ENCODE peak calls at places on chromosomes 12 and 14, in seven cellular contexts. T, E, P, X, D, W and O are unnamed samples.
A peak's percentile ranks its signal among the peaks of the same experiment; 100 is the strongest.

GRCh38 chr12:98002887-98003493 is 512.4 kb upstream of the TMPO start:
- DNase-seq in T (no peak), E (peak; percentile 92), P (no peak), X (peak; percentile 56), D (no peak), W (no peak), O (peak; percentile 73)

GRCh38 chr12:52314511-52314910 is 6.7 kb downstream of the KRT83 start:
- DNase-seq in T (no peak), E (peak; percentile 56), P (no peak), X (no peak), D (no peak), W (no peak), O (no peak)

GRCh38 chr12:92735131-92735721 is 32.4 kb downstream of the PLEKHG7 start:
- DNase-seq in T (no peak), E (no peak), P (peak; percentile 60), X (no peak), D (no peak), W (peak; percentile 19), O (no peak)

GRCh38 chr14:73997944-73998451 is 21.1 kb downstream of the ENTPD5 start:
- DNase-seq in T (no peak), E (no peak), P (no peak), X (no peak), D (no peak), W (no peak), O (no peak)

GRCh38 chr12:123094349-123095073 is 56.4 kb downstream of the PITPNM2 start:
- DNase-seq in T (no peak), E (no peak), P (no peak), X (no peak), D (no peak), W (peak; percentile 68), O (no peak)

GRCh38 chr14:93161411-93161940 is 23.2 kb downstream of the MOAP1 start:
- DNase-seq in T (no peak), E (no peak), P (no peak), X (no peak), D (no peak), W (no peak), O (no peak)

GRCh38 chr12:114186241-114187002 is 219.5 kb downstream of the TBX5 start:
- DNase-seq in T (no peak), E (peak; percentile 84), P (no peak), X (no peak), D (no peak), W (no peak), O (no peak)

GRCh38 chr12:2693204-2693860 is 101.4 kb upstream of the FKBP4 start:
- DNase-seq in T (no peak), E (peak; percentile 78), P (peak; percentile 62), X (peak; percentile 7), D (no peak), W (no peak), O (peak; percentile 77)

GRCh38 chr14:99136047-99136400 is 136.0 kb downstream of the BCL11B start:
- DNase-seq in T (no peak), E (peak; percentile 5), P (peak; percentile 72), X (no peak), D (no peak), W (no peak), O (no peak)

GRCh38 chr14:89504602-89505320 is 87.7 kb upstream of the FOXN3 start:
- DNase-seq in T (peak; percentile 63), E (no peak), P (no peak), X (no peak), D (no peak), W (no peak), O (no peak)

GRCh38 chr14:69620211-69620611 is 8.8 kb downstream of the SUSD6 start:
- DNase-seq in T (no peak), E (no peak), P (no peak), X (no peak), D (no peak), W (no peak), O (no peak)

GRCh38 chr12:128818065-128819022 is 5.4 kb downstream of the SLC15A4 start:
- DNase-seq in T (no peak), E (no peak), P (no peak), X (peak; percentile 54), D (no peak), W (no peak), O (peak; percentile 52)

GRCh38 chr12:27967551-27968054 is 4.9 kb downstream of the PTHLH start:
- DNase-seq in T (no peak), E (no peak), P (no peak), X (no peak), D (no peak), W (no peak), O (no peak)
- H3K4me3 ChIP-seq in T (no peak overlapping the region), E (no peak overlapping the region), P (no peak overlapping the region), X (no peak overlapping the region), D (no peak overlapping the region), W (no peak overlapping the region), O (no peak overlapping the region)

DNA sequence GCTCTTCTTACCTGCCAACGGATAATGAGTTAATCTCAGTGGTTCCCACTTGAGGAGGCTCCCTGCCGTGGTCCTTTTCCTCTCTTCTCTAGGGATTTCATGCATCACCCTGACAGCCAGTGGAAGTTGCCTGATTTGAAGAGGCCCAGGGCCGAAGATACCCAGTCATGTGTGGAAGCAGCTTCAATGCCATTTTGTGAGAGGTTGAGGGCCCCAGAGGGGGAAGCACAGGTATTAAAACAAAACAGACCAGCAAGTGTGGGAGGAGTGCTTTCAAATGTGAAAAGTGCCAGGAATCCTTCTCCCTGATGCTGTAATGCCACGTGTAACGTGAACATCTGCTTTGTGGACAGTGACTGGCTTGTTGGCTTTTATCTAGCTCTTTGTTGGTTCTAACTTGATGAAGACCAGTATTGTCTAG is 1.5 kb downstream of the TCP11L2 start:
- DNase-seq in T (no peak), E (peak; percentile 63), P (no peak), X (no peak), D (no peak), W (peak; percentile 24), O (peak; percentile 55)
- H3K27ac ChIP-seq in T (peak overlapping the region; percentile 98), E (no peak overlapping the region), P (peak overlapping the region; percentile 97), X (no peak overlapping the region), D (peak overlapping the region; percentile 98), W (peak overlapping the region; percentile 91), O (peak overlapping the region; percentile 77)

DNA sequence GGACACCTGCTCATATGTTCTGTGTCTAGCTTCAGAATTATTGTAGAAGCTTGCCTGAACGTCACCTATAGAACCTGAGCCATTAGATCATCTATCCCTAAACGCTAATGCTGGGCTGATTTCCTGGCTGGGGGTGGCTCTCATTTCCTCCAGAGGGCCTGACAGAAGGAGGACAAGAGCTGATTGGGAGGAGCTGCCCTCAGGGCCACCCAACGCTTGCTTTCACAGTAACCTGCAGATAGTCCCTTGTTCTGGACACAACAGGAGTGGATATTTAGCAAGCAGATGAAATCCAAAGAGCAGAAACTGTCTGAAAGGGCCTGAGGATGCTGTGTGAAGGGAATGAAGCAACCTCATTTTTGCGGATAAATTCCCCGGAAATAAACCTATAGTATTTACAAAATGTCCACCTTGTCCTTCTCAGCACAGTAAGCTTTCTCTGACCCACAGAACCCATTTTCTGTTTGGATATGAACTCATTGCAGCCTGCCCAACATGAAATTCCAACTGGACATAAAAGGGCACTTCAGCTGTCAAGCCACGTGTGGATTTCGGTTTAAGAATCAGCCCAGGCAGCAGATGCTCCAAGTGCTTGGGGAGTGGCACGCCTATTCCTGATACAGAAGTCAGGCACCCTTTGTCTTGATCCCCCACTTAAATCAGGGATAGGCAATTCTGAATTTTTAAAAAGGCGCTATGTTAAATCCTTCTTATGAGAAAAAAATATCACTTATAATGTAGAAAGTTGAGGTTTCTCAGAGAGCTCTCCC is 32.8 kb upstream of the TUBA1C start:
- DNase-seq in T (no peak), E (peak; percentile 54), P (no peak), X (no peak), D (no peak), W (peak; percentile 32), O (no peak)
- H3K4me3 ChIP-seq in T (no peak overlapping the region), E (no peak overlapping the region), P (peak overlapping the region; percentile 59), X (no peak overlapping the region), D (no peak overlapping the region), W (no peak overlapping the region), O (no peak overlapping the region)

GRCh38 chr14:37253905-37254304 is 56.2 kb downstream of the MIPOL1 start:
- DNase-seq in T (no peak), E (no peak), P (no peak), X (no peak), D (no peak), W (no peak), O (no peak)

GRCh38 chr14:37252434-37252833 is 54.7 kb downstream of the MIPOL1 start:
- DNase-seq in T (no peak), E (no peak), P (no peak), X (no peak), D (no peak), W (no peak), O (no peak)

GRCh38 chr14:37251778-37252177 is 54.0 kb downstream of the MIPOL1 start:
- DNase-seq in T (no peak), E (no peak), P (no peak), X (no peak), D (no peak), W (no peak), O (peak; percentile 46)

GRCh38 chr14:37257651-37258050 is 59.9 kb downstream of the MIPOL1 start:
- DNase-seq in T (no peak), E (no peak), P (no peak), X (no peak), D (no peak), W (no peak), O (no peak)

DNA sequence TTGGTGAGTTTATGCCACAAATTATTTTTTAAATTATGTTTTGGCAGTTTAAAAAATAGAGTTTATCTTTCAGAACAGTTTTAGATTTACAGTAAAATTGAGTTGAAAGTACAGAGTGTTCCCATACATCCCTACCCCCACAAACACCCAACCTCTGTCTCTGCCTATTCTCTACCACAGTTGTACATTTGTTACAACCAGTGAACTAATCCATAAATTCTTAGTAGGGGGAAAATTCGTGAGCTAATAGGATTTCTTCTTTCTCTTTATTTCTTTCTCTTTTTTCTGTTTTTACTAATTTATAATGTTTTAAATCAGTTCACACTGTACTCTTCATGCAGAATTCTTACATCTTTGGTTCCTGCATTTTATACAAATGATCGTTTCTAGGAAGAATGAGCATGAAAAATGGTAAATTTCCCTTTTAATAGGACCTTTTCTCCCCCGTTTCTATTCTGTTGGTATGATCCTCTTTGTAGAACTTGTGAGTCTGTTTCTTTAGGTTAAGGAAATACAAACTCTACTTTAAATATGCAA is 56.7 kb downstream of the MIPOL1 start:
- DNase-seq in T (no peak), E (no peak), P (no peak), X (no peak), D (no peak), W (no peak), O (no peak)
- H3K27ac ChIP-seq in T (no peak overlapping the region), E (no peak overlapping the region), P (no peak overlapping the region), X (no peak overlapping the region), D (no peak overlapping the region), W (no peak overlapping the region), O (no peak overlapping the region)

DNA sequence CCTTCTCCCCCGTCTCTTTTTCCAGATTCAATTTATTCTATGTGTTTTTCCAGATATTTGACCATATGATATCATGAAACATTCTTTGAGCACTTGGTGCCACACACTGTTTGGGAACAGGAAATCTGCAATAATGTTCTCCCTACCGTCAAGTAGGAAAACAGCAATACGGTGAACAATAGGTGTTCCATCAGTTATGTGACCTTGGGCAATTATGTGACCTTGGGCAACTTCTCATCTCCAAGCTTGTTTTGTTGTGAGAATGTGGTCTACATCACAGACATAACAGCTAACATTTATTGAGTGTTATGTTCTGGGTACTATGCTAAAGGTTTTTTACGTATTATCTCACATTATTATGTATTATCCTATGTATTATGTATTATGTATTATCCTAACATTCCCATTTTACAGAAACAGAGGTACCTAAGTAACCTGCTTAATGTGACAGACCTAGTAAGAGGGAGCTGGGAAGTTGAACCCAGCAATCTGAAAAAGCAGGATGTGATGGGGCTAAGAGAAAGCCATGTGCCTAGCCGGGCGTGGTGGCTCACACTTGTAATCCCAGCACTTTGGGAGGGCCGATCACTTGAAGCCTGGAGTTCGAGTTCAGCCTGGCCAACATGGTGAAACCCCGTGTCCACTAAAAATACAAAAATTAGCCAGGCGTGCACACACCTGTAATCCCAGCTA is 1.2 kb upstream of the NEK9 start:
- DNase-seq in T (no peak), E (no peak), P (no peak), X (no peak), D (no peak), W (no peak), O (peak; percentile 63)
- H3K4me3 ChIP-seq in T (peak overlapping the region; percentile 94), E (peak overlapping the region; percentile 91), P (peak overlapping the region; percentile 83), X (peak overlapping the region; percentile 78), D (peak overlapping the region; percentile 4), W (peak overlapping the region; percentile 85), O (peak overlapping the region; percentile 93)